ENCODE peak calls at places on chromosomes 16 and 17, in seven cellular contexts. F, J, H, P, R, W and C are unnamed samples.

GRCh38 chr16:8481810-8482209 is 108.5 kb downstream of the TMEM114 start:
- DNase-seq in F (no peak), J (no peak), H (no peak), P (no peak), R (no peak), W (no peak), C (no peak)

GRCh38 chr17:42819939-42820535 is 4.0 kb downstream of the BECN1 start:
- DNase-seq in F (peak; percentile 84), J (no peak), H (peak; percentile 75), P (peak; percentile 40), R (no peak), W (no peak), C (peak; percentile 43)

GRCh38 chr17:31190351-31190750 is 95.6 kb downstream of the NF1 start:
- DNase-seq in F (no peak), J (no peak), H (no peak), P (no peak), R (no peak), W (no peak), C (no peak)

GRCh38 chr16:57866529-57866918 is 64.2 kb upstream of the KIFC3 start:
- DNase-seq in F (no peak), J (no peak), H (no peak), P (no peak), R (no peak), W (no peak), C (no peak)

GRCh38 chr16:58317608-58318152 is 22.9 kb upstream of the PRSS54 start:
- DNase-seq in F (no peak), J (no peak), H (no peak), P (no peak), R (no peak), W (no peak), C (no peak)

GRCh38 chr17:44091200-44091997 is 20.9 kb downstream of the G6PC3 start:
- DNase-seq in F (no peak), J (no peak), H (no peak), P (no peak), R (no peak), W (no peak), C (no peak)

GRCh38 chr16:69693916-69694315 is 32.4 kb downstream of the NQO1 start:
- DNase-seq in F (no peak), J (no peak), H (no peak), P (no peak), R (no peak), W (no peak), C (no peak)

GRCh38 chr17:55171634-55172328 is 93.0 kb upstream of the HLF start:
- DNase-seq in F (no peak), J (no peak), H (no peak), P (no peak), R (no peak), W (no peak), C (no peak)

GRCh38 chr17:75518201-75518600 is 1.9 kb downstream of the TSEN54 start:
- DNase-seq in F (no peak), J (no peak), H (no peak), P (no peak), R (no peak), W (no peak), C (no peak)

GRCh38 chr17:72110953-72111339 is 9.9 kb upstream of the SOX9 start:
- DNase-seq in F (no peak), J (no peak), H (no peak), P (no peak), R (no peak), W (no peak), C (no peak)

GRCh38 chr16:85695196-85696128 is 6.7 kb upstream of the GINS2 start:
- DNase-seq in F (no peak), J (no peak), H (no peak), P (no peak), R (no peak), W (no peak), C (no peak)

GRCh38 chr16:716250-716607 is 1.3 kb downstream of the METRN start:
- DNase-seq in F (peak; percentile 77), J (no peak), H (peak; percentile 82), P (no peak), R (no peak), W (no peak), C (no peak)

GRCh38 chr17:2144701-2145100 is 89.8 kb downstream of the HIC1 start:
- DNase-seq in F (no peak), J (no peak), H (no peak), P (no peak), R (no peak), W (no peak), C (no peak)

GRCh38 chr16:47142469-47143328 is 1.0 kb downstream of the NETO2 start:
- DNase-seq in F (peak; percentile 36), J (no peak), H (peak; percentile 63), P (peak; percentile 23), R (no peak), W (no peak), C (no peak)

GRCh38 chr17:32971171-32971570 is 20.5 kb upstream of the SPACA3 start:
- DNase-seq in F (no peak), J (no peak), H (no peak), P (no peak), R (no peak), W (no peak), C (no peak)

GRCh38 chr16:10509534-10510025 is 70.8 kb downstream of the EMP2 start:
- DNase-seq in F (peak; percentile 84), J (peak; percentile 50), H (peak; percentile 88), P (no peak), R (no peak), W (peak; percentile 65), C (peak; percentile 31)

GRCh38 chr17:82931696-82932060 is 91.9 kb upstream of the ZNF750 start:
- DNase-seq in F (no peak), J (peak; percentile 84), H (no peak), P (peak; percentile 59), R (no peak), W (peak; percentile 73), C (no peak)

GRCh38 chr16:10871157-10871991 is 5.6 kb upstream of the CIITA start:
- DNase-seq in F (no peak), J (no peak), H (no peak), P (peak; percentile 24), R (no peak), W (peak; percentile 45), C (no peak)

DNA sequence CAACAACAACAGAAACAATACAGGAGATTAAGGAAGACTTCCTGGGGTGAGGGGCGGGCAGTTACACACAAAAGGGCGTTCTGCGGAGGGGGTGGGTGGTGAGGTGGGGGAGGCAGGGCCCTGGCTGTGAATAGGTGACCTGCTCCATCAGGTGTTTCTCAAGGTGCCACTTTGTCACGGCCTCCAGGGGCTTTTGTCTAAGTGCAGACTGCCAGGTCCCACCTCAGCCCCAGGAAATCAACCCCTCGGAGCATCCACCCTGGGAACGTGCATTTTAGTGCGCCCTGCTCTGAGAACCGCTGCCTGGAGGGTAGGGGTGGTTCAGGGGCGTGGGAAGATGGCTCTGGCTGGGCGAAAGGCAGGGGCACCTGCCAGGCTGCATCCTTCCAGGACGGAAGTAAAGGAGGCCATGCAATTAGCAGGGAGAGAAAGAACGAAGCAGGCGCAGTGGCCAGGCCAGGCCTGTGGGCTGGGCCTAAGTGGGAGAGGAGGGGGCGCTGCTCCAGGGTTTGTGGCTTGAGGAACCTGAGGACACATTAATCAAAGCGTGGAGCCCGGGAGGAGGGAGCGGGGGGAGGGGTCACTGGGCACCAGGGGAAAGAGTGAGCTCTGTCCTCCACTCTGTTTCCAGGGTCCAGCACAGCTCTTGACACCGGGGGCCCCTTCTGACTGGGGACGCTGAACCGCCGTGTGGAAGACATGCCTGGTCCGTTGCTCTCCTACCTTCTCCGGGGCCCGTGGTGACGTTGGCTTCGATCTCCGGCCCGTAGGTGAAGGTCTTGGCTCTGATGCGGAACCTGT is 49.4 kb upstream of the CDC42EP4 start:
- DNase-seq in F (no peak), J (no peak), H (peak; percentile 50), P (no peak), R (no peak), W (no peak), C (no peak)
- TF ChIP-seq CTCF in F (no peak), J (no peak), H (no peak), P (no peak), R (no peak), W (no peak), C (no peak)

GRCh38 chr16:68577352-68577853 is 38.3 kb downstream of the ZFP90 start:
- DNase-seq in F (no peak), J (no peak), H (no peak), P (no peak), R (no peak), W (no peak), C (no peak)

GRCh38 chr16:68574479-68574878 is 35.4 kb downstream of the ZFP90 start:
- DNase-seq in F (no peak), J (no peak), H (no peak), P (no peak), R (no peak), W (no peak), C (no peak)

GRCh38 chr16:68575082-68575481 is 36.0 kb downstream of the ZFP90 start:
- DNase-seq in F (no peak), J (no peak), H (no peak), P (no peak), R (no peak), W (no peak), C (no peak)
- H3K9me3 ChIP-seq in F (peaks cover 84% of the 10 kb centered on the region), J (no peaks in the 10 kb centered on the region), H (no peaks in the 10 kb centered on the region), P (peaks cover 71% of the 10 kb centered on the region), R (peaks cover 80% of the 10 kb centered on the region), W (peaks cover 61% of the 10 kb centered on the region), C (peaks cover 92% of the 10 kb centered on the region)

DNA sequence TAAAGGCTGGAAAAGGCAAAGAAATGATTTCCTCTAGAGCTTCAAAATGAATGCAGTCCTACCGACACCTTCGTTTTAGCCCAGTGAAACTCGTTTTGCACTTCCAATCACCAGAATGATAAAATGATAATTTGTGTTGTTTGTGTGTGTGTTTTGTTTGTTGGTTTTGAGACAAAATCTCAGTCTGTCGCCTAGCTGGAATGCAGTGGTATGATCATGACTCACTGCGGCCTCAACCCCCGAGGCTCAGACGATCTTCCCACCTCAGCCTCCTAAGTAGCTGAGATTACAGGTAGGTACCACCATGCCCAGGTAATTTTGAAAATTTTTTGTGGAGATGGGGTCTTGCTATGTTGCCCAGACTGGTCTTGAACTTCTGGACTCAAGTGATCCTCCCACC is 3.4 kb upstream of the EVPLL start:
- DNase-seq in F (no peak), J (no peak), H (no peak), P (no peak), R (no peak), W (no peak), C (no peak)
- H3K27ac ChIP-seq in F (no peak overlapping the region), J (no peak overlapping the region), H (no peak overlapping the region), P (no peak overlapping the region), R (no peak overlapping the region), W (no peak overlapping the region), C (no peak overlapping the region)

GRCh38 chr16:65704866-65705265 is 583.0 kb upstream of the CDH11 start:
- DNase-seq in F (no peak), J (no peak), H (peak; percentile 19), P (no peak), R (no peak), W (no peak), C (no peak)
- TF ChIP-seq CTCF in F (no peak), J (no peak), H (peak; percentile 42), P (peak; percentile 15), R (no peak), W (peak; percentile 39), C (no peak)

GRCh38 chr17:22470411-22471175 is 778.3 kb downstream of the KCNJ18 start:
- DNase-seq in F (no peak), J (no peak), H (no peak), P (no peak), R (no peak), W (no peak), C (no peak)
- H3K9me3 ChIP-seq in F (no peaks in the 10 kb centered on the region), J (no peaks in the 10 kb centered on the region), H (no peaks in the 10 kb centered on the region), P (no peaks in the 10 kb centered on the region), R (no peaks in the 10 kb centered on the region), W (peaks cover 42% of the 10 kb centered on the region), C (peaks cover 4% of the 10 kb centered on the region)

GRCh38 chr17:78789663-78790181 is 7.6 kb upstream of the CYTH1 start:
- DNase-seq in F (no peak), J (no peak), H (no peak), P (peak; percentile 85), R (no peak), W (peak; percentile 61), C (peak; percentile 70)
- H3K27ac ChIP-seq in F (no peak overlapping the region), J (no peak overlapping the region), H (peak overlapping the region; percentile 13), P (peak overlapping the region; percentile 31), R (peak overlapping the region; percentile 72), W (peak overlapping the region; percentile 83), C (peak overlapping the region; percentile 51)